ENCODE peak calls at places on chromosomes 11 and 22, in eight cellular contexts. B is HCT116, M is Ammon's horn, C is NB4, P is NCI-H1436, V is T47D, W is fibroblast of mammary gland, R is progenitor cell of endocrine pancreas. S is an unnamed sample.

GRCh38 chr22:20203142-20204099 is 52.6 kb upstream of the CCDC188 start:
- DNase-seq in B (no peak), M (no peak), C (no peak), P (no peak), V (no peak), W (peak; percentile 5), R (peak; percentile 78), S (no peak)

GRCh38 chr11:68471360-68472340 is 11.1 kb downstream of the PPP6R3 start:
- DNase-seq in B (no peak), M (no peak), C (peak; percentile 90), P (no peak), V (no peak), W (peak; percentile 55), R (no peak), S (no peak)

GRCh38 chr11:92789761-92790160 is 179.7 kb upstream of the MTNR1B start:
- DNase-seq in B (no peak), M (no peak), C (no peak), P (no peak), V (no peak), W (no peak), R (no peak), S (no peak)

GRCh38 chr11:96109265-96110030 is 185.5 kb upstream of the MTMR2 start:
- DNase-seq in B (no peak), M (no peak), C (no peak), P (no peak), V (no peak), W (no peak), R (no peak), S (no peak)

GRCh38 chr11:122984186-122985011 is 2.8 kb upstream of the BSX start:
- DNase-seq in B (no peak), M (no peak), C (no peak), P (no peak), V (no peak), W (no peak), R (no peak), S (no peak)

GRCh38 chr11:46920709-46921108 is 2.4 kb upstream of the LRP4 start:
- DNase-seq in B (no peak), M (peak; percentile 41), C (no peak), P (no peak), V (no peak), W (peak; percentile 100), R (no peak), S (peak; percentile 41)

GRCh38 chr11:69841859-69842698 is 22.9 kb upstream of the FGF3 start:
- DNase-seq in B (peak; percentile 49), M (no peak), C (peak; percentile 50), P (no peak), V (no peak), W (peak; percentile 16), R (no peak), S (no peak)

GRCh38 chr11:1548221-1549070 is 23.6 kb downstream of the DUSP8 start:
- DNase-seq in B (peak; percentile 62), M (peak; percentile 43), C (peak; percentile 38), P (peak; percentile 30), V (peak; percentile 76), W (peak; percentile 10), R (no peak), S (peak; percentile 92)

GRCh38 chr11:131975624-131976420 is 605.4 kb downstream of the NTM start:
- DNase-seq in B (no peak), M (no peak), C (no peak), P (no peak), V (no peak), W (no peak), R (no peak), S (no peak)

GRCh38 chr11:44374001-44374400 is 64.1 kb upstream of the ALX4 start:
- DNase-seq in B (no peak), M (no peak), C (no peak), P (no peak), V (no peak), W (no peak), R (no peak), S (no peak)

GRCh38 chr11:131498631-131499053 is 128.2 kb downstream of the NTM start:
- DNase-seq in B (no peak), M (peak; percentile 82), C (no peak), P (no peak), V (no peak), W (no peak), R (no peak), S (no peak)

GRCh38 chr22:31248138-31248745 is 36.1 kb downstream of the LIMK2 start:
- DNase-seq in B (no peak), M (peak; percentile 79), C (peak; percentile 85), P (no peak), V (peak; percentile 53), W (peak; percentile 88), R (no peak), S (peak; percentile 55)

GRCh38 chr11:117992136-117992535 is 5.9 kb downstream of the IL10RA start:
- DNase-seq in B (no peak), M (no peak), C (no peak), P (no peak), V (no peak), W (no peak), R (no peak), S (no peak)

GRCh38 chr11:86003654-86004053 is 65.2 kb downstream of the PICALM start:
- DNase-seq in B (no peak), M (no peak), C (no peak), P (no peak), V (no peak), W (no peak), R (no peak), S (no peak)

GRCh38 chr11:64065141-64065465 is 29.4 kb downstream of the FLRT1 start:
- DNase-seq in B (no peak), M (no peak), C (no peak), P (no peak), V (no peak), W (no peak), R (no peak), S (no peak)

GRCh38 chr22:33909075-33909458 is 11.2 kb downstream of the LARGE1 start:
- DNase-seq in B (no peak), M (no peak), C (no peak), P (no peak), V (no peak), W (peak; percentile 48), R (no peak), S (peak; percentile 74)

GRCh38 chr11:25252854-25253253 is 756.0 kb downstream of the LUZP2 start:
- DNase-seq in B (no peak), M (no peak), C (no peak), P (no peak), V (no peak), W (no peak), R (no peak), S (no peak)

GRCh38 chr11:65586676-65587075 is 8.9 kb downstream of the KCNK7 start:
- DNase-seq in B (no peak), M (no peak), C (no peak), P (no peak), V (no peak), W (peak; percentile 50), R (no peak), S (no peak)

GRCh38 chr11:27081056-27081455 is 40.4 kb downstream of the BBOX1 start:
- DNase-seq in B (no peak), M (no peak), C (no peak), P (no peak), V (no peak), W (peak; percentile 77), R (no peak), S (no peak)